ENCODE peak calls at places on chromosomes 13 and 19, in nine cellular contexts. U is IMR-90, P is GM23338, B is HCT116, N is astrocyte, X is hepatocyte, M is GM12878, L is HepG2, D is mammary epithelial cell. C is an unnamed sample.

GRCh38 chr19:5407356-5407755 is 47.9 kb upstream of the ZNRF4 start:
- DNase-seq in U (peak; percentile 17), P (peak; percentile 80), B (peak; percentile 74), N (no peak), X (no peak), M (no peak), L (peak; percentile 12), D (peak; percentile 19), C (no peak)

GRCh38 chr13:111216166-111216960 is 101.3 kb downstream of the ARHGEF7 start:
- DNase-seq in U (peak; percentile 27), P (peak; percentile 64), B (no peak), N (no peak), X (peak; percentile 60), M (no peak), L (peak; percentile 29), D (no peak), C (no peak)

GRCh38 chr13:110921695-110922094 is 6.8 kb upstream of the ANKRD10 start:
- DNase-seq in U (no peak), P (no peak), B (no peak), N (no peak), X (no peak), M (no peak), L (no peak), D (no peak), C (no peak)

GRCh38 chr13:109148243-109148642 is 518.8 kb downstream of the MYO16 start:
- DNase-seq in U (peak; percentile 87), P (no peak), B (no peak), N (peak; percentile 41), X (no peak), M (no peak), L (no peak), D (peak; percentile 86), C (no peak)

GRCh38 chr13:20607015-20607414 is 40.1 kb downstream of the IFT88 start:
- DNase-seq in U (no peak), P (no peak), B (no peak), N (no peak), X (no peak), M (no peak), L (no peak), D (no peak), C (no peak)

GRCh38 chr13:97322740-97323342 is 100.7 kb downstream of the MBNL2 start:
- DNase-seq in U (peak; percentile 78), P (no peak), B (no peak), N (peak; percentile 46), X (no peak), M (no peak), L (no peak), D (no peak), C (no peak)

GRCh38 chr13:32811297-32811800 is 204.9 kb upstream of the KL start:
- DNase-seq in U (no peak), P (no peak), B (no peak), N (no peak), X (peak; percentile 44), M (peak; percentile 62), L (no peak), D (no peak), C (no peak)

GRCh38 chr19:50551034-50551712 is 17.1 kb downstream of the LRRC4B start:
- DNase-seq in U (no peak), P (no peak), B (no peak), N (no peak), X (no peak), M (no peak), L (no peak), D (no peak), C (no peak)

GRCh38 chr19:6610934-6611370 is 20.0 kb upstream of the CD70 start:
- DNase-seq in U (peak; percentile 49), P (no peak), B (peak; percentile 40), N (peak; percentile 99), X (no peak), M (no peak), L (no peak), D (peak; percentile 90), C (peak; percentile 58)

GRCh38 chr19:45800009-45800553 is 7.4 kb upstream of the DMWD start:
- DNase-seq in U (peak; percentile 71), P (no peak), B (no peak), N (peak; percentile 50), X (no peak), M (no peak), L (no peak), D (peak; percentile 58), C (no peak)

GRCh38 chr13:30925429-30925828 is 7.0 kb upstream of the TEX26 start:
- DNase-seq in U (no peak), P (no peak), B (no peak), N (no peak), X (no peak), M (no peak), L (no peak), D (no peak), C (no peak)

GRCh38 chr13:106417467-106418110 is 117.9 kb downstream of the EFNB2 start:
- DNase-seq in U (no peak), P (no peak), B (no peak), N (no peak), X (no peak), M (no peak), L (no peak), D (no peak), C (no peak)

GRCh38 chr13:95301947-95302386 is 716 bp upstream of the ABCC4 start:
- DNase-seq in U (no peak), P (peak; percentile 75), B (no peak), N (peak; percentile 39), X (no peak), M (no peak), L (no peak), D (no peak), C (no peak)

GRCh38 chr19:50432658-50433057 is at the start of gene MYBPC2:
- DNase-seq in U (no peak), P (peak; percentile 76), B (no peak), N (no peak), X (peak; percentile 46), M (no peak), L (no peak), D (no peak), C (no peak)

GRCh38 chr13:60398438-60398891 is 1.4 kb downstream of the TDRD3 start:
- DNase-seq in U (no peak), P (no peak), B (no peak), N (no peak), X (no peak), M (no peak), L (no peak), D (no peak), C (no peak)

GRCh38 chr19:43755256-43755801 is 567 bp upstream of the SMG9 start:
- DNase-seq in U (peak; percentile 61), P (peak; percentile 61), B (no peak), N (peak; percentile 30), X (peak; percentile 87), M (no peak), L (no peak), D (peak; percentile 42), C (no peak)

GRCh38 chr13:41159174-41159573 is 26.6 kb upstream of the KBTBD6 start:
- DNase-seq in U (no peak), P (no peak), B (no peak), N (no peak), X (no peak), M (no peak), L (no peak), D (no peak), C (no peak)

GRCh38 chr13:104021806-104022397 is 955.7 kb upstream of the SLC10A2 start:
- DNase-seq in U (no peak), P (no peak), B (no peak), N (no peak), X (no peak), M (no peak), L (no peak), D (no peak), C (no peak)

DNA sequence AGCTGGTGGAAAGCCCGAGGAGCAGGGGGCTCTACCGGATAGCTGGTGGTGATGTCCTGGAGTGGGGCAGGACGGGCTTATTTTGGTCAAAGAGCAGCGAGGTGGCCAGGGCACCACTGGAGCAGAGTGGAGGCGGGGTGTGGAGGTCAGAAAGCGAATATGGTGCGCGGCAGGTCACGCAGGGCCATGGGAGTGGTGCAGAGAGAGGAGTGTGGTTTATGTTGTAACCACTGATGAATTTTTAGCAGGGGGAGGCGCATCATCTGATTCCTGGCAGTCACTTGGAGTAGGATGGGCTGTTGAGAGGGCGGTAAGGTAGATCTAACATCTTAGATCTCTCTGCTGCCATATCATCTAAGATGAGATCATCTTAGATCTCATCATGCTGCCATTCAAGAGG is 1.4 kb upstream of the ZNF414 start:
- DNase-seq in U (no peak), P (no peak), B (no peak), N (no peak), X (no peak), M (no peak), L (no peak), D (no peak), C (no peak)
- TF ChIP-seq CTCF in U (no peak), P (no peak), B (no peak), N (no peak), X (no peak), M (no peak), L (no peak), D (no peak), C (no peak)

GRCh38 chr19:47098608-47099007 is 15.0 kb downstream of the ZC3H4 start:
- DNase-seq in U (no peak), P (no peak), B (no peak), N (no peak), X (no peak), M (no peak), L (no peak), D (no peak), C (no peak)
- H4K20me1 ChIP-seq in U (peaks cover 84% of the 10 kb centered on the region), P (peaks cover 18% of the 10 kb centered on the region), B (no peaks in the 10 kb centered on the region), N (peaks cover 74% of the 10 kb centered on the region), X (peaks cover 3% of the 10 kb centered on the region), M (no peaks in the 10 kb centered on the region), L (no peaks in the 10 kb centered on the region), D (no peaks in the 10 kb centered on the region), C (no peaks in the 10 kb centered on the region)

GRCh38 chr19:17424743-17425365 is 5.0 kb downstream of the MVB12A start:
- DNase-seq in U (peak; percentile 23), P (peak; percentile 94), B (no peak), N (no peak), X (peak; percentile 81), M (no peak), L (no peak), D (no peak), C (no peak)
- TF ChIP-seq CTCF in U (peak; percentile 46), P (peak; percentile 87), B (peak; percentile 57), N (peak; percentile 16), X (peak; percentile 66), M (peak; percentile 51), L (peak; percentile 75), D (peak; percentile 45), C (peak; percentile 67)

GRCh38 chr13:49746111-49746510 is 46.4 kb downstream of the KPNA3 start:
- DNase-seq in U (no peak), P (no peak), B (no peak), N (no peak), X (no peak), M (no peak), L (peak; percentile 85), D (peak; percentile 7), C (no peak)

GRCh38 chr13:49754146-49754545 is 38.3 kb downstream of the KPNA3 start:
- DNase-seq in U (no peak), P (no peak), B (no peak), N (no peak), X (no peak), M (no peak), L (no peak), D (no peak), C (no peak)

DNA sequence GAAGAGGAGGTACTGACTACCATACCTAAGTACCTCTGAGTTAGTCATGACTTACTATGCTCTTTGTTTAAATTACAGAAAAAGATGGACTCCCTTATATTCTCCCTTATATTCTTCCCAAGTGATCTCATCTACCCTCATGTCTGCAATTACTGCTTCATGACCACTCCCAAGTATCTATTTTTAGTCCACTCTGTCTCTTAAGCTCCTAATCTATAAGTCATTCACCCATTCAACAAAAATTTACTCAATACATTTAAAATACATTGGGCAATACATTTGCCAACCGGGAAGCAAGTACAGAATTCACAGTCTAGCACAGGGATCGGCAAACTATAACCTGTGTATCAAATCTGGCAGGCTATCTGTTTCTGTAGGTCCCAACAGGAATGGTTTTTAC is 42.6 kb downstream of the KPNA3 start:
- DNase-seq in U (peak; percentile 63), P (no peak), B (no peak), N (peak; percentile 31), X (no peak), M (no peak), L (no peak), D (peak; percentile 3), C (no peak)
- H4K20me1 ChIP-seq in U (peaks cover 42% of the 10 kb centered on the region), P (peaks cover 44% of the 10 kb centered on the region), B (no peaks in the 10 kb centered on the region), N (peaks cover 58% of the 10 kb centered on the region), X (peaks cover 28% of the 10 kb centered on the region), M (no peaks in the 10 kb centered on the region), L (no peaks in the 10 kb centered on the region), D (no peaks in the 10 kb centered on the region), C (peaks cover 11% of the 10 kb centered on the region)

C was measured in keratinocyte.